ENCODE peak calls at places on chromosomes 6 and 20, in five cellular contexts. T, P, G, V and E are unnamed samples.

GRCh38 chr6:90764001-90764400 is 177.1 kb upstream of the MAP3K7 start:
- DNase-seq in G (no peak), T (no peak), P (no peak), V (no peak), E (no peak)

GRCh38 chr6:159966339-159966738 is 2.5 kb upstream of the IGF2R start:
- DNase-seq in V (no peak), P (no peak), T (no peak), G (no peak), E (no peak)

GRCh38 chr20:57027752-57028151 is 238.7 kb downstream of the BMP7 start:
- DNase-seq in V (no peak), G (no peak), P (no peak), T (no peak), E (no peak)

GRCh38 chr6:133242761-133243590 is 1.8 kb downstream of the EYA4 start:
- DNase-seq in V (no peak), T (no peak), P (no peak), G (no peak), E (no peak)

GRCh38 chr6:42042108-42042507 is 8.2 kb upstream of the TAF8 start:
- DNase-seq in P (no peak), V (peak), G (no peak), T (no peak), E (no peak)

GRCh38 chr6:73675466-73676098 is 20.4 kb upstream of the CD109 start:
- DNase-seq in P (peak), T (peak), V (peak), G (peak), E (no peak)

GRCh38 chr6:89792881-89793280 is 26.7 kb downstream of the MDN1 start:
- DNase-seq in G (no peak), P (no peak), V (no peak), T (peak), E (peak)

GRCh38 chr20:20130399-20130798 is 78.1 kb downstream of the CFAP61 start:
- DNase-seq in G (no peak), T (peak), V (no peak), P (no peak), E (peak)

GRCh38 chr6:125014157-125014957 is 52.1 kb downstream of the RNF217 start:
- DNase-seq in P (no peak), G (no peak), T (peak), V (no peak), E (peak)

GRCh38 chr6:132456700-132457143 is 55.4 kb upstream of the MOXD1 start:
- DNase-seq in T (no peak), V (no peak), P (no peak), G (no peak), E (no peak)

GRCh38 chr6:3208096-3208774 is 19.2 kb downstream of the TUBB2B start:
- DNase-seq in P (peak), V (no peak), G (peak), T (no peak), E (no peak)

GRCh38 chr6:73566954-73567591 is 46.2 kb upstream of the EEF1A1 start:
- DNase-seq in V (no peak), G (peak), P (no peak), T (no peak), E (no peak)

GRCh38 chr6:53284901-53285300 is 63.8 kb downstream of the ELOVL5 start:
- DNase-seq in V (no peak), G (no peak), P (no peak), T (no peak), E (no peak)

GRCh38 chr6:35291491-35291890 is 6.1 kb upstream of the DEF6 start:
- DNase-seq in V (no peak), G (no peak), T (no peak), P (no peak), E (no peak)

DNA sequence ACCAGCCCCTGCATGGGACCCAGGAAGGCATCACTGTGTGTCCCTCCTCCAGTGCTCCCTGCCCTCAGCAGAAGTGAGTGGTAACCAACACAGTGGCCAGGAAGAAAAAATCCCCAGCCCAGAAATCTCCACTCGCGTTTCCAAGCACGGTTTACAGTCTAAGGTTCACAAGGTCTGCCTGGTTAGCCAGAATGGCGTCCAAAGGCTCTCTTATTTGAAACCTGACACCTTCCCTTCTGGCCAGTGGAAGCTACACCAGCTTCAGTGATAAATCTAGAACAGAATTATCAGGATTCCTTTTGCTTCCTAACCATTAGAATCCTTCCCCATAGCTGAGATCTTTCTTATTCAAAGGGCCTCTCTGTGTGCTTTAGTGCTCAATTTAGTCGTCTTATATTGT is 9.2 kb downstream of the LY86 start:
- DNase-seq in G (no peak), P (no peak), V (no peak), T (no peak), E (no peak)
- H3K4me3 ChIP-seq in G (no peak), P (no peak), V (no peak), T (no peak), E (no peak)

DNA sequence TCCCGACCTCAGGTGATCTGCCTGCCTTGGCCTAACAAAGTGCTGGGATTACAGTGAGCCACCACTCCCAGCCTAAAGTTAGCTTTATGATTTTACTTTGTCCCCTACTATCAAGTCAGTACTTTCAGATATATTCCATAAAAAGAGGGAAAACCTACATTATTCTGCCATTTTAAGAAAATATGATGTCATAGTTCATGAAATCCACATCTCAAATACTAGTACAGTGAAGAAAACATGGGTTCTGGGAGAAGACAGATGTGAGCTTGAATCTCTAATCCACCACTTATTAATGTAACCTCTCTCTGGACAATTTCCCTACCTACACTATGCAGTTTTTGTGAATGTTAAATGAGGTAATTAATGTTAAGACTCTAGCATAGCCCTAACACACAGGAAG is 74.5 kb downstream of the PDE10A start:
- DNase-seq in T (no peak), V (no peak), G (no peak), P (no peak), E (no peak)
- H3K4me3 ChIP-seq in T (no peak), V (no peak), G (no peak), P (no peak), E (no peak)

GRCh38 chr6:168376120-168376519 is 56.5 kb upstream of the DACT2 start:
- DNase-seq in G (no peak), V (no peak), T (no peak), P (no peak), E (no peak)

GRCh38 chr6:168376811-168377480 is 57.4 kb upstream of the DACT2 start:
- DNase-seq in V (no peak), T (no peak), P (no peak), G (no peak), E (no peak)

GRCh38 chr6:168380956-168381605 is 59.9 kb upstream of the SMOC2 start:
- DNase-seq in T (no peak), V (no peak), P (no peak), G (no peak), E (no peak)

GRCh38 chr6:168377481-168377850 is 57.9 kb upstream of the DACT2 start:
- DNase-seq in G (no peak), P (no peak), V (no peak), T (no peak), E (no peak)

DNA sequence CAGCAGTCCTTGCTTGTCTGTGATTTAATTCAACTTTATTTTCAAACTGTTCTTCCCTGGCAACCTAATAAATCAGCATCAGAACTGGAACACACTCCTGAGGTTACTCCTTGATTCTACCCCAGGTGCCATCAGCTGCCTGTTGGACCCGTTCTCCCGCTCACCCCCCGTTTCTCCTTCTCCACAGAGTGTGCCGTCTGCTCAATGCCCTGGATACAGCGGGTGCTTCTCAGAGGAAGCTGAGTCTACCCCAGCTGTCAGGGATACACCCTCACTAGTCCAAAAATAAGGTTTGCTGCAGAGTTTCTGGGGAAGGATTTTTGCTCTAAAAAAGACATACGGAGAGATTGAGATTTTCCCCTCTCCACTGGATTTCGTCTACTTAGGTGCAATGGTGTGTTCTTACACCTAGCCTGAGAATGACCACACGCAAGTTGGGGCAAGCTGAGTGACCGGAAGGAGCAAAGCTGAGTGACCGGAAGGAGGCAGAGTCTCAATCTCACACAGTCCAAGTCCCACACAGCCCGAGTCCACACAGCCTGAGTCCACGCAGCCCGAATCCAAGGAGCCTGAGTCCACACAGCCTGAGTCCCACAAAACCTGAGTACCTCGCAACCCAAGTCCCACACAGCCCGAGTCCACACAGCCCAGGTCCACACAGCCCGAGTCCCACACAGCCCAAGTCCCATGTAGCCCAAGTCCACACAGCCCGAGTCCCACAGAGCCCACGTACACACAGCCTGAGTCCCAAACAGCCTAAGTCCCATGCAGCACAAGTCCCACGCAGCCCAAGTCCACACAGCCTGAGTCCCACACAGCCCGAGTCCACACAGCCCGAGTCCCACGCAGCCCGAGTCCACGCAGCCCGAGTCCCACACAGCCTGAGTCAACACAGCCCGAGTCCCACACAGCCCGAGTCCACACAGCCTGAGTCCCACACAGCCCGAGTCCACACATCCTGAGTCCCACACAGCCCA is 58.6 kb upstream of the DACT2 start:
- DNase-seq in V (no peak), G (no peak), P (no peak), T (no peak), E (no peak)
- H3K4me3 ChIP-seq in V (no peak), G (no peak), P (no peak), T (no peak), E (no peak)

GRCh38 chr6:111855775-111856174 is 17.5 kb downstream of the FYN start:
- DNase-seq in T (no peak), P (no peak), V (no peak), G (no peak), E (no peak)

GRCh38 chr6:111854683-111855082 is 18.6 kb downstream of the FYN start:
- DNase-seq in T (no peak), P (no peak), G (no peak), V (no peak), E (no peak)

GRCh38 chr6:111849298-111849697 is 24.0 kb downstream of the FYN start:
- DNase-seq in V (no peak), T (no peak), P (no peak), G (no peak), E (no peak)

GRCh38 chr6:111850288-111850937 is 22.8 kb downstream of the FYN start:
- DNase-seq in G (no peak), T (no peak), V (peak), P (no peak), E (no peak)

GRCh38 chr6:111852704-111853103 is 20.5 kb downstream of the FYN start:
- DNase-seq in P (no peak), T (no peak), G (no peak), V (peak), E (no peak)
- H3K4me3 ChIP-seq in P (no peak), T (no peak), G (no peak), V (no peak), E (no peak)

GRCh38 chr20:50691585-50692552 is 527 bp upstream of the RIPOR3 start:
- DNase-seq in V (no peak), T (no peak), P (no peak), G (peak), E (no peak)

GRCh38 chr20:50689864-50690263 is 1.5 kb downstream of the RIPOR3 start:
- DNase-seq in G (peak), P (no peak), V (no peak), T (no peak), E (no peak)

GRCh38 chr20:50692553-50692933 is 1.2 kb upstream of the RIPOR3 start:
- DNase-seq in V (no peak), G (no peak), P (no peak), T (no peak), E (no peak)

GRCh38 chr20:50690562-50690978 is 772 bp downstream of the RIPOR3 start:
- DNase-seq in P (no peak), T (no peak), G (no peak), V (no peak), E (no peak)

DNA sequence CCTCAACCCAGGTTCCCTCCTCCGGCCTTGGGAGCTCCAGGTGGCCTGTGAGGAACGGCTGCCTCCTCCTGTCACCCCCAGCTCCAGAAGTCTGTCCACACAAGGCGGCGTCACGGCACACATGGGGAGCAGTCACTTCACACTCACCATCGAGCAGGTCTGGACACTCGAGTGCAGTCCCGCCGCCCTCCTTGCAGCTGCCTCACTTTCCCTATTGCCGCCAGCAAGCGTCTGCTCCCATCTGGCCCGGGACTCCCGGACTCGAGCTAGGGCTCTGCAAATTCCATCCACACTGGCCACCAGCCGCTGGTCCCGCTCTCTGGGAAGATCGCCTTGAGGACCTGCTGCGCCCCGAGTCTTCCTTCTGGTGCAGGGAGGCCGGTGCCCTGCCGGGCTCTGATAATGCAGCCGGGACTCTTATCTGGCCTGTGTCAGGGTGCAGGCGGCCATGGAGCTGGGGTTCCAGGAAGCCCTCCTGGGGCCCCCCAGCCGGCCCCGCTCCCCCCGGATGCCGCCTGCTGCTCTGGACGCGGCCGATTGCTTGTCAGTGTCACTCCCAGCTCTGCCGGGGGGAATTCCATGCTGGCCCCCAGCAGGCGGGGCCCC is at the start of gene RIPOR3:
- DNase-seq in P (no peak), G (peak), T (no peak), V (no peak), E (no peak)
- H3K4me3 ChIP-seq in P (peak), G (peak), T (no peak), V (no peak), E (no peak)

GRCh38 chr6:109442393-109442924 is 1.9 kb downstream of the SMPD2 start:
- DNase-seq in V (no peak), T (no peak), P (no peak), G (no peak), E (no peak)
- H3K4me3 ChIP-seq in V (no peak), T (no peak), P (no peak), G (no peak), E (no peak)

DNA sequence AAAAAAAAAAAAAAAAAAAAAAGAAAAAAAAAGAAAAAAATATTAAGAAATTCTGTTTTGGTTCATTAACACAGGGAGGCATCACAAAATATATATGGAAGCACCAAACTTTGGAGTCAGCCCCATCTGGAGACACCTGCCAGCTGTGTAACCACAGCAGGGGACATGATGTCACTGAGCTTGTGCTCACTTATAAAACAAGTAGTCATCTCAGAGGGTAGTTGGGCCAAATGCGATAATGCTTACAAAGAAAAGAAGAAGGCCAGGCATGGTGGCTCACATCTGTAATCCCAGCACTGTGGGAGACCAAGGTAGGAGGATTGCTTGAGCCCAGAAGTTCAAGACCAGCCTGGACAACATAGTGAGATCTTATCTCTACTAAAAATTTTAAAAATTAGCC is 1.1 kb upstream of the BNIP5 start:
- DNase-seq in G (no peak), V (no peak), T (no peak), P (no peak), E (no peak)
- H3K4me3 ChIP-seq in G (no peak), V (no peak), T (no peak), P (no peak), E (no peak)